ENCODE peak calls at places on chromosome 21, in four cellular contexts. One of them, this sample, is unnamed.

GRCh38 chr21:35338881-35339632 is 290.0 kb upstream of the RUNX1 start:
- DNase-seq in AG04450: no peak
- DNase-seq in stimulated activated CD8-positive, alpha-beta memory T cell treated with anti-CD3 and anti-CD28 coated beads, Interleukin-7, amount 100 ng/mL, for 24 hours: no peak
- DNase-seq in EL: no peak
- DNase-seq in this sample: no peak

GRCh38 chr21:45640888-45641479 is 2.5 kb upstream of the PCBP3 start:
- DNase-seq in stimulated activated CD8-positive, alpha-beta memory T cell treated with anti-CD3 and anti-CD28 coated beads, Interleukin-7, amount 100 ng/mL, for 24 hours: no peak
- DNase-seq in AG04450: no peak
- DNase-seq in EL: peak
- DNase-seq in this sample: peak

GRCh38 chr21:45228171-45228641 is 59.5 kb downstream of the POFUT2 start:
- DNase-seq in EL: peak
- DNase-seq in AG04450: peak
- DNase-seq in stimulated activated CD8-positive, alpha-beta memory T cell treated with anti-CD3 and anti-CD28 coated beads, Interleukin-7, amount 100 ng/mL, for 24 hours: peak
- DNase-seq in this sample: peak

GRCh38 chr21:46058339-46059145 is 39.4 kb upstream of the COL6A2 start:
- DNase-seq in stimulated activated CD8-positive, alpha-beta memory T cell treated with anti-CD3 and anti-CD28 coated beads, Interleukin-7, amount 100 ng/mL, for 24 hours: no peak
- DNase-seq in AG04450: no peak
- DNase-seq in EL: no peak
- DNase-seq in this sample: no peak

GRCh38 chr21:32371913-32372314 is 20.9 kb downstream of the URB1 start:
- DNase-seq in EL: peak
- DNase-seq in AG04450: peak
- DNase-seq in stimulated activated CD8-positive, alpha-beta memory T cell treated with anti-CD3 and anti-CD28 coated beads, Interleukin-7, amount 100 ng/mL, for 24 hours: no peak
- DNase-seq in this sample: peak

GRCh38 chr21:25283720-25284119 is 323.6 kb downstream of the MRPL39 start:
- DNase-seq in AG04450: peak
- DNase-seq in stimulated activated CD8-positive, alpha-beta memory T cell treated with anti-CD3 and anti-CD28 coated beads, Interleukin-7, amount 100 ng/mL, for 24 hours: no peak
- DNase-seq in EL: peak
- DNase-seq in this sample: peak

GRCh38 chr21:46060596-46061061 is 37.3 kb upstream of the COL6A2 start:
- DNase-seq in EL: peak
- DNase-seq in AG04450: peak
- DNase-seq in stimulated activated CD8-positive, alpha-beta memory T cell treated with anti-CD3 and anti-CD28 coated beads, Interleukin-7, amount 100 ng/mL, for 24 hours: no peak
- DNase-seq in this sample: peak

GRCh38 chr21:42847726-42848125 is 31.6 kb downstream of the WDR4 start:
- DNase-seq in EL: no peak
- DNase-seq in AG04450: no peak
- DNase-seq in stimulated activated CD8-positive, alpha-beta memory T cell treated with anti-CD3 and anti-CD28 coated beads, Interleukin-7, amount 100 ng/mL, for 24 hours: no peak
- DNase-seq in this sample: no peak

GRCh38 chr21:15241997-15242767 is 177.4 kb upstream of the NRIP1 start:
- DNase-seq in EL: no peak
- DNase-seq in stimulated activated CD8-positive, alpha-beta memory T cell treated with anti-CD3 and anti-CD28 coated beads, Interleukin-7, amount 100 ng/mL, for 24 hours: no peak
- DNase-seq in AG04450: no peak
- DNase-seq in this sample: no peak

GRCh38 chr21:42461881-42462877 is 33.8 kb downstream of the RSPH1 start:
- DNase-seq in AG04450: no peak
- DNase-seq in EL: no peak
- DNase-seq in stimulated activated CD8-positive, alpha-beta memory T cell treated with anti-CD3 and anti-CD28 coated beads, Interleukin-7, amount 100 ng/mL, for 24 hours: no peak
- DNase-seq in this sample: no peak

GRCh38 chr21:36589352-36589971 is 109.5 kb upstream of the SIM2 start:
- DNase-seq in AG04450: no peak
- DNase-seq in EL: peak
- DNase-seq in stimulated activated CD8-positive, alpha-beta memory T cell treated with anti-CD3 and anti-CD28 coated beads, Interleukin-7, amount 100 ng/mL, for 24 hours: no peak
- DNase-seq in this sample: peak

GRCh38 chr21:38036016-38036415 is 119.8 kb upstream of the KCNJ6 start:
- DNase-seq in AG04450: no peak
- DNase-seq in stimulated activated CD8-positive, alpha-beta memory T cell treated with anti-CD3 and anti-CD28 coated beads, Interleukin-7, amount 100 ng/mL, for 24 hours: no peak
- DNase-seq in EL: no peak
- DNase-seq in this sample: no peak

GRCh38 chr21:43270800-43271261 is 102.0 kb downstream of the CRYAA start:
- DNase-seq in AG04450: no peak
- DNase-seq in stimulated activated CD8-positive, alpha-beta memory T cell treated with anti-CD3 and anti-CD28 coated beads, Interleukin-7, amount 100 ng/mL, for 24 hours: no peak
- DNase-seq in EL: no peak
- DNase-seq in this sample: no peak

GRCh38 chr21:16633851-16634521 is 878.9 kb upstream of the CXADR start:
- DNase-seq in AG04450: no peak
- DNase-seq in EL: no peak
- DNase-seq in stimulated activated CD8-positive, alpha-beta memory T cell treated with anti-CD3 and anti-CD28 coated beads, Interleukin-7, amount 100 ng/mL, for 24 hours: no peak
- DNase-seq in this sample: no peak

GRCh38 chr21:44329086-44329889 is 9.9 kb downstream of the CFAP410 start:
- DNase-seq in stimulated activated CD8-positive, alpha-beta memory T cell treated with anti-CD3 and anti-CD28 coated beads, Interleukin-7, amount 100 ng/mL, for 24 hours: no peak
- DNase-seq in EL: no peak
- DNase-seq in AG04450: no peak
- DNase-seq in this sample: no peak

GRCh38 chr21:32930673-32931072 is 95.1 kb upstream of the OLIG2 start:
- DNase-seq in AG04450: no peak
- DNase-seq in EL: no peak
- DNase-seq in stimulated activated CD8-positive, alpha-beta memory T cell treated with anti-CD3 and anti-CD28 coated beads, Interleukin-7, amount 100 ng/mL, for 24 hours: no peak
- DNase-seq in this sample: no peak

GRCh38 chr21:42474982-42475381 is 21.0 kb downstream of the RSPH1 start:
- DNase-seq in stimulated activated CD8-positive, alpha-beta memory T cell treated with anti-CD3 and anti-CD28 coated beads, Interleukin-7, amount 100 ng/mL, for 24 hours: no peak
- DNase-seq in EL: peak
- DNase-seq in AG04450: no peak
- DNase-seq in this sample: no peak

GRCh38 chr21:45018131-45019075 is 56.0 kb upstream of the ADARB1 start:
- DNase-seq in AG04450: no peak
- DNase-seq in EL: peak
- DNase-seq in stimulated activated CD8-positive, alpha-beta memory T cell treated with anti-CD3 and anti-CD28 coated beads, Interleukin-7, amount 100 ng/mL, for 24 hours: no peak
- DNase-seq in this sample: peak

GRCh38 chr21:35427320-35428040 is 378.4 kb upstream of the RUNX1 start:
- DNase-seq in AG04450: no peak
- DNase-seq in stimulated activated CD8-positive, alpha-beta memory T cell treated with anti-CD3 and anti-CD28 coated beads, Interleukin-7, amount 100 ng/mL, for 24 hours: no peak
- DNase-seq in EL: no peak
- DNase-seq in this sample: no peak

GRCh38 chr21:44742418-44743153 is 31.2 kb upstream of the TSPEAR start:
- DNase-seq in stimulated activated CD8-positive, alpha-beta memory T cell treated with anti-CD3 and anti-CD28 coated beads, Interleukin-7, amount 100 ng/mL, for 24 hours: no peak
- DNase-seq in EL: no peak
- DNase-seq in AG04450: no peak
- DNase-seq in this sample: peak

GRCh38 chr21:15221799-15222386 is 157.1 kb upstream of the NRIP1 start:
- DNase-seq in AG04450: peak
- DNase-seq in EL: peak
- DNase-seq in stimulated activated CD8-positive, alpha-beta memory T cell treated with anti-CD3 and anti-CD28 coated beads, Interleukin-7, amount 100 ng/mL, for 24 hours: no peak
- DNase-seq in this sample: peak

GRCh38 chr21:46600978-46601377 is 3.9 kb downstream of the S100B start:
- DNase-seq in AG04450: no peak
- DNase-seq in EL: no peak
- DNase-seq in stimulated activated CD8-positive, alpha-beta memory T cell treated with anti-CD3 and anti-CD28 coated beads, Interleukin-7, amount 100 ng/mL, for 24 hours: no peak
- DNase-seq in this sample: no peak

GRCh38 chr21:33968082-33968997 is 52.7 kb upstream of the ATP5PO start:
- DNase-seq in EL: peak
- DNase-seq in AG04450: no peak
- DNase-seq in stimulated activated CD8-positive, alpha-beta memory T cell treated with anti-CD3 and anti-CD28 coated beads, Interleukin-7, amount 100 ng/mL, for 24 hours: no peak
- DNase-seq in this sample: peak

This sample was measured in HCEC 1CT.